ENCODE peak calls at places on chromosome 4, in five cellular contexts. One of them, this sample, is unnamed.

GRCh38 chr4:78870056-78870455 is 69.2 kb downstream of the PAQR3 start:
- DNase-seq in NCI-H1092: no peak
- DNase-seq in mucosa of gallbladder: no peak
- DNase-seq in HCT116: no peak
- DNase-seq in fibroblast of pulmonary artery: no peak
- DNase-seq in this sample: no peak

GRCh38 chr4:84492290-84492689 is 6.8 kb downstream of the NKX6-1 start:
- DNase-seq in HCT116: no peak
- DNase-seq in NCI-H1092: no peak
- DNase-seq in mucosa of gallbladder: no peak
- DNase-seq in fibroblast of pulmonary artery: no peak
- DNase-seq in this sample: no peak

GRCh38 chr4:40990899-40991265 is 223.5 kb downstream of the APBB2 start:
- DNase-seq in NCI-H1092: no peak
- DNase-seq in fibroblast of pulmonary artery: peak; percentile 66
- DNase-seq in HCT116: no peak
- DNase-seq in mucosa of gallbladder: no peak
- DNase-seq in this sample: peak; percentile 46

GRCh38 chr4:183142566-183143545 is 43.8 kb downstream of the WWC2 start:
- DNase-seq in NCI-H1092: peak; percentile 77
- DNase-seq in mucosa of gallbladder: peak; percentile 42
- DNase-seq in HCT116: no peak
- DNase-seq in fibroblast of pulmonary artery: peak; percentile 65
- DNase-seq in this sample: peak; percentile 73

GRCh38 chr4:87219648-87220093 is 747 bp downstream of the KLHL8 start:
- DNase-seq in NCI-H1092: peak; percentile 50
- DNase-seq in fibroblast of pulmonary artery: peak; percentile 51
- DNase-seq in mucosa of gallbladder: peak; percentile 43
- DNase-seq in HCT116: no peak
- DNase-seq in this sample: peak; percentile 11

GRCh38 chr4:37802068-37802666 is 24.3 kb upstream of the PGM2 start:
- DNase-seq in mucosa of gallbladder: peak; percentile 59
- DNase-seq in HCT116: peak; percentile 86
- DNase-seq in NCI-H1092: peak; percentile 66
- DNase-seq in fibroblast of pulmonary artery: peak; percentile 58
- DNase-seq in this sample: peak; percentile 71

GRCh38 chr4:1512738-1513660 is 106.8 kb upstream of the NKX1-1 start:
- DNase-seq in HCT116: peak; percentile 15
- DNase-seq in fibroblast of pulmonary artery: peak; percentile 14
- DNase-seq in mucosa of gallbladder: peak; percentile 16
- DNase-seq in NCI-H1092: peak; percentile 2
- DNase-seq in this sample: peak; percentile 69

GRCh38 chr4:139763668-139764067 is 98.0 kb downstream of the MGST2 start:
- DNase-seq in NCI-H1092: no peak
- DNase-seq in fibroblast of pulmonary artery: peak; percentile 23
- DNase-seq in HCT116: no peak
- DNase-seq in mucosa of gallbladder: no peak
- DNase-seq in this sample: no peak

GRCh38 chr4:180057891-180058643 is 2185.1 kb upstream of the TENM3 start:
- DNase-seq in NCI-H1092: no peak
- DNase-seq in mucosa of gallbladder: no peak
- DNase-seq in HCT116: no peak
- DNase-seq in fibroblast of pulmonary artery: peak; percentile 3
- DNase-seq in this sample: peak; percentile 17

GRCh38 chr4:119517361-119518229 is 111.0 kb downstream of the PDE5A start:
- DNase-seq in fibroblast of pulmonary artery: peak; percentile 61
- DNase-seq in HCT116: no peak
- DNase-seq in mucosa of gallbladder: no peak
- DNase-seq in NCI-H1092: no peak
- DNase-seq in this sample: no peak

GRCh38 chr4:7973545-7973981 is 33.9 kb upstream of the AFAP1 start:
- DNase-seq in mucosa of gallbladder: no peak
- DNase-seq in NCI-H1092: no peak
- DNase-seq in fibroblast of pulmonary artery: peak; percentile 39
- DNase-seq in HCT116: no peak
- DNase-seq in this sample: peak; percentile 71

GRCh38 chr4:81512945-81513584 is 41.4 kb upstream of the RASGEF1B start:
- DNase-seq in HCT116: no peak
- DNase-seq in NCI-H1092: no peak
- DNase-seq in fibroblast of pulmonary artery: no peak
- DNase-seq in mucosa of gallbladder: no peak
- DNase-seq in this sample: no peak

GRCh38 chr4:20496078-20496477 is 204.2 kb upstream of the PACRGL start:
- DNase-seq in NCI-H1092: no peak
- DNase-seq in fibroblast of pulmonary artery: no peak
- DNase-seq in HCT116: no peak
- DNase-seq in mucosa of gallbladder: no peak
- DNase-seq in this sample: no peak

GRCh38 chr4:165398570-165398969 is 19.8 kb downstream of the CPE start:
- DNase-seq in HCT116: peak; percentile 50
- DNase-seq in mucosa of gallbladder: no peak
- DNase-seq in fibroblast of pulmonary artery: peak; percentile 59
- DNase-seq in NCI-H1092: peak; percentile 97
- DNase-seq in this sample: no peak

GRCh38 chr4:53575552-53575951 is 15.7 kb downstream of the LNX1 start:
- DNase-seq in HCT116: no peak
- DNase-seq in fibroblast of pulmonary artery: no peak
- DNase-seq in mucosa of gallbladder: no peak
- DNase-seq in NCI-H1092: no peak
- DNase-seq in this sample: no peak

GRCh38 chr4:78545275-78546246 is 6.0 kb upstream of the ANXA3 start:
- DNase-seq in fibroblast of pulmonary artery: peak; percentile 57
- DNase-seq in mucosa of gallbladder: no peak
- DNase-seq in NCI-H1092: no peak
- DNase-seq in HCT116: no peak
- DNase-seq in this sample: no peak

GRCh38 chr4:575281-576141 is 584 bp downstream of the TMEM271 start:
- DNase-seq in fibroblast of pulmonary artery: peak; percentile 76
- DNase-seq in mucosa of gallbladder: peak; percentile 16
- DNase-seq in NCI-H1092: peak; percentile 14
- DNase-seq in HCT116: no peak
- DNase-seq in this sample: peak; percentile 29

GRCh38 chr4:15110120-15110571 is 107.9 kb downstream of the CPEB2 start:
- DNase-seq in NCI-H1092: no peak
- DNase-seq in mucosa of gallbladder: no peak
- DNase-seq in HCT116: no peak
- DNase-seq in fibroblast of pulmonary artery: no peak
- DNase-seq in this sample: no peak

GRCh38 chr4:98682719-98683118 is 24.3 kb upstream of the TSPAN5 start:
- DNase-seq in fibroblast of pulmonary artery: peak; percentile 50
- DNase-seq in HCT116: no peak
- DNase-seq in mucosa of gallbladder: no peak
- DNase-seq in NCI-H1092: no peak
- DNase-seq in this sample: no peak

GRCh38 chr4:73213917-73214663 is 44.5 kb downstream of the ANKRD17 start:
- DNase-seq in mucosa of gallbladder: no peak
- DNase-seq in fibroblast of pulmonary artery: peak; percentile 76
- DNase-seq in NCI-H1092: no peak
- DNase-seq in HCT116: no peak
- DNase-seq in this sample: no peak

GRCh38 chr4:164550989-164551712 is 202.8 kb upstream of the SMIM31 start:
- DNase-seq in HCT116: no peak
- DNase-seq in fibroblast of pulmonary artery: no peak
- DNase-seq in NCI-H1092: no peak
- DNase-seq in mucosa of gallbladder: no peak
- DNase-seq in this sample: no peak

GRCh38 chr4:173288698-173289350 is 45.3 kb downstream of the HMGB2 start:
- DNase-seq in HCT116: no peak
- DNase-seq in mucosa of gallbladder: no peak
- DNase-seq in fibroblast of pulmonary artery: peak; percentile 42
- DNase-seq in NCI-H1092: no peak
- DNase-seq in this sample: no peak

GRCh38 chr4:82865592-82865991 is 25.4 kb downstream of the SEC31A start:
- DNase-seq in HCT116: no peak
- DNase-seq in fibroblast of pulmonary artery: peak; percentile 97
- DNase-seq in NCI-H1092: no peak
- DNase-seq in mucosa of gallbladder: no peak
- DNase-seq in this sample: peak; percentile 38

GRCh38 chr4:156475322-156475721 is 496.3 kb downstream of the PDGFC start:
- DNase-seq in mucosa of gallbladder: no peak
- DNase-seq in fibroblast of pulmonary artery: peak; percentile 83
- DNase-seq in NCI-H1092: peak; percentile 29
- DNase-seq in HCT116: peak; percentile 42
- DNase-seq in this sample: peak; percentile 47

GRCh38 chr4:182478475-182478874 is 235.3 kb downstream of the TENM3 start:
- DNase-seq in mucosa of gallbladder: no peak
- DNase-seq in fibroblast of pulmonary artery: peak; percentile 65
- DNase-seq in NCI-H1092: peak; percentile 46
- DNase-seq in HCT116: peak; percentile 16
- DNase-seq in this sample: no peak

GRCh38 chr4:59973496-59973895 is 1226.6 kb upstream of the ADGRL3 start:
- DNase-seq in HCT116: no peak
- DNase-seq in NCI-H1092: no peak
- DNase-seq in fibroblast of pulmonary artery: no peak
- DNase-seq in mucosa of gallbladder: no peak
- DNase-seq in this sample: no peak

GRCh38 chr4:76772498-76773106 is 125.3 kb downstream of the SOWAHB start:
- DNase-seq in HCT116: no peak
- DNase-seq in fibroblast of pulmonary artery: peak; percentile 84
- DNase-seq in NCI-H1092: no peak
- DNase-seq in mucosa of gallbladder: no peak
- DNase-seq in this sample: peak; percentile 21

GRCh38 chr4:145619639-145619996 is 433 bp downstream of the MMAA start:
- DNase-seq in mucosa of gallbladder: peak; percentile 73
- DNase-seq in fibroblast of pulmonary artery: peak; percentile 53
- DNase-seq in NCI-H1092: no peak
- DNase-seq in HCT116: peak; percentile 28
- DNase-seq in this sample: peak; percentile 36

GRCh38 chr4:75432683-75433082 is 81.5 kb downstream of the RCHY1 start:
- DNase-seq in NCI-H1092: no peak
- DNase-seq in mucosa of gallbladder: no peak
- DNase-seq in HCT116: peak; percentile 21
- DNase-seq in fibroblast of pulmonary artery: peak; percentile 12
- DNase-seq in this sample: no peak

GRCh38 chr4:3481113-3481531 is 18.0 kb downstream of the DOK7 start:
- DNase-seq in NCI-H1092: no peak
- DNase-seq in mucosa of gallbladder: no peak
- DNase-seq in HCT116: no peak
- DNase-seq in fibroblast of pulmonary artery: no peak
- DNase-seq in this sample: no peak

GRCh38 chr4:73608677-73609594 is 11.3 kb downstream of the RASSF6 start:
- DNase-seq in mucosa of gallbladder: no peak
- DNase-seq in fibroblast of pulmonary artery: peak; percentile 29
- DNase-seq in HCT116: no peak
- DNase-seq in NCI-H1092: peak; percentile 34
- DNase-seq in this sample: peak; percentile 19

GRCh38 chr4:26992657-26993361 is 132.2 kb downstream of the STIM2 start:
- DNase-seq in HCT116: no peak
- DNase-seq in fibroblast of pulmonary artery: peak; percentile 92
- DNase-seq in NCI-H1092: no peak
- DNase-seq in mucosa of gallbladder: no peak
- DNase-seq in this sample: peak; percentile 20

GRCh38 chr4:77169496-77169895 is 12.5 kb downstream of the CCNG2 start:
- DNase-seq in fibroblast of pulmonary artery: no peak
- DNase-seq in HCT116: no peak
- DNase-seq in mucosa of gallbladder: no peak
- DNase-seq in NCI-H1092: no peak
- DNase-seq in this sample: no peak

GRCh38 chr4:73417973-73418372 is 13.9 kb downstream of the ALB start:
- DNase-seq in fibroblast of pulmonary artery: peak; percentile 35
- DNase-seq in HCT116: no peak
- DNase-seq in mucosa of gallbladder: no peak
- DNase-seq in NCI-H1092: no peak
- DNase-seq in this sample: no peak

GRCh38 chr4:17647927-17648326 is 33.5 kb downstream of the MED28 start:
- DNase-seq in NCI-H1092: no peak
- DNase-seq in HCT116: no peak
- DNase-seq in fibroblast of pulmonary artery: no peak
- DNase-seq in mucosa of gallbladder: no peak
- DNase-seq in this sample: no peak

GRCh38 chr4:158316264-158316663 is 106.0 kb downstream of the TMEM144 start:
- DNase-seq in NCI-H1092: no peak
- DNase-seq in mucosa of gallbladder: no peak
- DNase-seq in HCT116: no peak
- DNase-seq in fibroblast of pulmonary artery: peak; percentile 15
- DNase-seq in this sample: no peak

GRCh38 chr4:183855651-183856190 is 49.4 kb upstream of the STOX2 start:
- DNase-seq in mucosa of gallbladder: no peak
- DNase-seq in HCT116: no peak
- DNase-seq in fibroblast of pulmonary artery: no peak
- DNase-seq in NCI-H1092: no peak
- DNase-seq in this sample: no peak